ENCODE peak calls at places on chromosomes 11 and 22, in eight cellular contexts. R, P, X, G, D, H, F and I are unnamed samples.

GRCh38 chr22:33142282-33142681 is 84.1 kb upstream of the SYN3 start:
- DNase-seq in P (no peak), D (no peak), G (no peak), H (no peak), F (no peak), R (no peak), X (no peak), I (no peak)

GRCh38 chr22:28424427-28425080 is 255.1 kb downstream of the TTC28 start:
- DNase-seq in D (no peak), F (no peak), P (peak), R (no peak), H (no peak), X (no peak), G (no peak), I (peak)

GRCh38 chr11:119592642-119593041 is 136.4 kb downstream of the NECTIN1 start:
- DNase-seq in F (no peak), H (no peak), G (no peak), R (no peak), P (no peak), X (no peak), D (no peak), I (peak)

GRCh38 chr11:210122-210802 is 2.8 kb downstream of the RIC8A start:
- DNase-seq in D (peak), H (no peak), P (peak), F (no peak), G (peak), X (no peak), R (no peak), I (peak)

GRCh38 chr22:32050678-32051515 is 7.8 kb downstream of the SLC5A1 start:
- DNase-seq in X (peak), D (peak), R (peak), P (peak), F (peak), H (no peak), G (peak), I (peak)

GRCh38 chr22:21946262-21946925 is 6.3 kb downstream of the PPM1F start:
- DNase-seq in P (no peak), X (no peak), D (no peak), G (no peak), R (no peak), H (no peak), F (no peak), I (no peak)

GRCh38 chr11:121557348-121557747 is 104.6 kb upstream of the SORL1-AS1 start:
- DNase-seq in X (no peak), R (no peak), D (no peak), P (peak), H (no peak), G (no peak), F (no peak), I (no peak)

GRCh38 chr11:105937331-105937730 is 84.7 kb downstream of the MSANTD4 start:
- DNase-seq in R (no peak), H (no peak), P (peak), F (no peak), D (no peak), G (no peak), X (no peak), I (no peak)

GRCh38 chr22:38469306-38469781 is 1.4 kb downstream of the KDELR3 start:
- DNase-seq in D (no peak), H (no peak), G (no peak), F (no peak), X (no peak), P (no peak), R (no peak), I (no peak)

GRCh38 chr22:29692327-29692640 is 27.5 kb upstream of the CABP7 start:
- DNase-seq in X (no peak), H (no peak), G (no peak), R (no peak), D (no peak), F (no peak), P (no peak), I (no peak)

GRCh38 chr22:38416621-38417251 is 38.3 kb downstream of the KCNJ4 start:
- DNase-seq in H (no peak), X (no peak), R (no peak), G (no peak), D (no peak), F (no peak), P (no peak), I (no peak)

GRCh38 chr11:87114093-87114492 is 76.4 kb downstream of the TMEM135 start:
- DNase-seq in D (no peak), F (no peak), P (no peak), R (no peak), G (no peak), H (no peak), X (no peak), I (no peak)

GRCh38 chr11:36431429-36432092 is 78.5 kb downstream of the TRAF6 start:
- DNase-seq in F (peak), R (no peak), D (peak), X (peak), P (peak), H (no peak), G (peak), I (peak)

GRCh38 chr22:43313497-43314474 is 29.4 kb downstream of the SCUBE1 start:
- DNase-seq in X (no peak), P (no peak), R (no peak), H (no peak), F (no peak), G (peak), D (no peak), I (no peak)

GRCh38 chr11:19453893-19454292 is 213.1 kb upstream of the E2F8 start:
- DNase-seq in G (peak), X (no peak), P (peak), D (no peak), F (no peak), R (no peak), H (no peak), I (peak)

GRCh38 chr11:5123802-5124521 is 14.2 kb downstream of the OR52A5 start:
- DNase-seq in P (peak), H (peak), D (peak), F (peak), R (peak), X (peak), G (peak), I (peak)

GRCh38 chr22:50015451-50016307 is 3.1 kb upstream of the IL17REL start:
- DNase-seq in G (no peak), D (no peak), H (no peak), P (no peak), X (no peak), F (no peak), R (no peak), I (no peak)

GRCh38 chr11:22430286-22430685 is 92.1 kb downstream of the SLC17A6 start:
- DNase-seq in H (no peak), F (no peak), X (no peak), D (no peak), R (no peak), P (no peak), G (no peak), I (no peak)

GRCh38 chr11:99568808-99569207 is 548.1 kb downstream of the CNTN5 start:
- DNase-seq in D (no peak), H (no peak), F (no peak), R (no peak), X (no peak), G (no peak), P (no peak), I (no peak)

GRCh38 chr22:45584121-45584570 is 81.5 kb downstream of the FBLN1 start:
- DNase-seq in D (no peak), P (no peak), G (no peak), X (no peak), H (peak), F (no peak), R (no peak), I (peak)

GRCh38 chr11:124837491-124837856 is 27.8 kb upstream of the ROBO3 start:
- DNase-seq in D (peak), P (peak), F (peak), G (peak), X (no peak), R (no peak), H (peak), I (peak)

GRCh38 chr11:132886335-132886734 is 646.0 kb downstream of the OPCML start:
- DNase-seq in F (no peak), P (no peak), X (no peak), H (no peak), G (peak), D (no peak), R (no peak), I (peak)

GRCh38 chr11:83722392-83722791 is 436.2 kb upstream of the CCDC90B start:
- DNase-seq in P (no peak), X (no peak), G (no peak), F (no peak), R (no peak), D (no peak), H (no peak), I (no peak)

GRCh38 chr11:120598517-120599209 is 87.1 kb downstream of the GRIK4 start:
- DNase-seq in F (no peak), H (no peak), D (no peak), R (no peak), P (no peak), X (no peak), G (no peak), I (no peak)

GRCh38 chr11:13868710-13869403 is 93.7 kb upstream of the SPON1 start:
- DNase-seq in G (peak), H (no peak), R (no peak), X (no peak), F (peak), P (peak), D (no peak), I (no peak)

GRCh38 chr11:110184974-110185597 is 91.9 kb downstream of the ZC3H12C start:
- DNase-seq in P (peak), G (no peak), D (no peak), R (no peak), X (no peak), H (no peak), F (no peak), I (no peak)

GRCh38 chr11:100631316-100631715 is 55.8 kb upstream of the ARHGAP42 start:
- DNase-seq in R (no peak), P (no peak), H (no peak), G (no peak), F (no peak), X (no peak), D (no peak), I (no peak)

GRCh38 chr11:128766687-128767086 is 72.8 kb downstream of the FLI1 start:
- DNase-seq in P (no peak), X (no peak), H (no peak), R (no peak), D (no peak), G (peak), F (no peak), I (peak)

GRCh38 chr11:110123003-110123402 is 29.8 kb downstream of the ZC3H12C start:
- DNase-seq in X (no peak), P (no peak), F (no peak), D (no peak), H (no peak), G (no peak), R (no peak), I (peak)

GRCh38 chr22:33480118-33480517 is 421.9 kb upstream of the SYN3 start:
- DNase-seq in D (no peak), R (no peak), F (no peak), X (no peak), G (no peak), H (no peak), P (no peak), I (no peak)

GRCh38 chr11:36146437-36146836 is 142.8 kb downstream of the COMMD9 start:
- DNase-seq in F (no peak), X (no peak), R (no peak), P (no peak), D (no peak), G (peak), H (no peak), I (no peak)

GRCh38 chr11:94768602-94769511 is 701 bp downstream of the AMOTL1 start:
- DNase-seq in D (no peak), H (no peak), F (no peak), G (peak), X (peak), P (peak), R (no peak), I (peak)

GRCh38 chr22:20867179-20868099 is 8.6 kb downstream of the SNAP29 start:
- DNase-seq in F (peak), G (peak), H (peak), X (no peak), R (no peak), P (no peak), D (no peak), I (no peak)

GRCh38 chr11:1640076-1640946 is 10.7 kb downstream of the KRTAP5-5 start:
- DNase-seq in R (peak), D (peak), G (peak), H (peak), P (peak), F (no peak), X (peak), I (peak)

GRCh38 chr11:70483077-70483861 is 84.9 kb downstream of the CTTN start:
- DNase-seq in H (peak), G (peak), D (peak), X (no peak), F (no peak), P (peak), R (no peak), I (peak)

GRCh38 chr11:25094085-25094802 is 597.4 kb downstream of the LUZP2 start:
- DNase-seq in H (no peak), P (no peak), R (no peak), F (no peak), X (no peak), G (no peak), D (no peak), I (no peak)